ENCODE peak calls at places on chromosomes 7 and 10, in nine cellular contexts. One of them, this sample, is unnamed.

GRCh38 chr10:74586088-74586585 is 240.3 kb upstream of the KAT6B start:
- DNase-seq in HCT116: no peak
- DNase-seq in Peyer's patch: peak; percentile 62
- DNase-seq in kidney: no peak
- DNase-seq in upper lobe of left lung: no peak
- DNase-seq in lower lobe of right lung: no peak
- DNase-seq in PC-9: no peak
- DNase-seq in fibroblast of lung: peak; percentile 20
- DNase-seq in colonic mucosa: no peak
- DNase-seq in this sample: no peak

GRCh38 chr7:77327067-77327931 is 88.8 kb downstream of the GSAP start:
- DNase-seq in PC-9: no peak
- DNase-seq in lower lobe of right lung: peak; percentile 71
- DNase-seq in Peyer's patch: no peak
- DNase-seq in colonic mucosa: no peak
- DNase-seq in HCT116: no peak
- DNase-seq in fibroblast of lung: peak; percentile 51
- DNase-seq in upper lobe of left lung: no peak
- DNase-seq in kidney: peak; percentile 78
- DNase-seq in this sample: peak; percentile 76

GRCh38 chr10:78960316-78960800 is 108.4 kb upstream of the ZMIZ1 start:
- DNase-seq in PC-9: peak; percentile 48
- DNase-seq in fibroblast of lung: peak; percentile 97
- DNase-seq in lower lobe of right lung: peak; percentile 70
- DNase-seq in HCT116: no peak
- DNase-seq in Peyer's patch: peak; percentile 71
- DNase-seq in colonic mucosa: peak; percentile 61
- DNase-seq in kidney: no peak
- DNase-seq in upper lobe of left lung: no peak
- DNase-seq in this sample: peak; percentile 92

GRCh38 chr10:62464308-62464707 is 90.1 kb downstream of the ZNF365 start:
- DNase-seq in HCT116: no peak
- DNase-seq in lower lobe of right lung: no peak
- DNase-seq in upper lobe of left lung: no peak
- DNase-seq in PC-9: no peak
- DNase-seq in fibroblast of lung: peak; percentile 26
- DNase-seq in Peyer's patch: no peak
- DNase-seq in kidney: no peak
- DNase-seq in colonic mucosa: no peak
- DNase-seq in this sample: no peak

GRCh38 chr10:75613685-75614587 is 182.5 kb downstream of the LRMDA start:
- DNase-seq in PC-9: no peak
- DNase-seq in upper lobe of left lung: no peak
- DNase-seq in fibroblast of lung: peak; percentile 52
- DNase-seq in lower lobe of right lung: no peak
- DNase-seq in Peyer's patch: no peak
- DNase-seq in colonic mucosa: no peak
- DNase-seq in HCT116: no peak
- DNase-seq in kidney: no peak
- DNase-seq in this sample: no peak

GRCh38 chr10:30630571-30630970 is 1.0 kb upstream of the LYZL2 start:
- DNase-seq in Peyer's patch: no peak
- DNase-seq in colonic mucosa: no peak
- DNase-seq in PC-9: no peak
- DNase-seq in kidney: no peak
- DNase-seq in lower lobe of right lung: no peak
- DNase-seq in fibroblast of lung: no peak
- DNase-seq in HCT116: no peak
- DNase-seq in upper lobe of left lung: no peak
- DNase-seq in this sample: no peak

GRCh38 chr10:88439932-88440331 is 143.2 kb downstream of the RNLS start:
- DNase-seq in fibroblast of lung: no peak
- DNase-seq in PC-9: no peak
- DNase-seq in kidney: no peak
- DNase-seq in upper lobe of left lung: no peak
- DNase-seq in Peyer's patch: no peak
- DNase-seq in colonic mucosa: no peak
- DNase-seq in HCT116: no peak
- DNase-seq in lower lobe of right lung: no peak
- DNase-seq in this sample: no peak

GRCh38 chr10:72133517-72133916 is 45.2 kb upstream of the SPOCK2 start:
- DNase-seq in upper lobe of left lung: no peak
- DNase-seq in lower lobe of right lung: no peak
- DNase-seq in Peyer's patch: no peak
- DNase-seq in kidney: no peak
- DNase-seq in HCT116: no peak
- DNase-seq in fibroblast of lung: peak; percentile 82
- DNase-seq in colonic mucosa: no peak
- DNase-seq in PC-9: peak; percentile 39
- DNase-seq in this sample: no peak

GRCh38 chr10:110737886-110738634 is 93.9 kb downstream of the RBM20 start:
- DNase-seq in HCT116: no peak
- DNase-seq in lower lobe of right lung: no peak
- DNase-seq in upper lobe of left lung: no peak
- DNase-seq in colonic mucosa: no peak
- DNase-seq in PC-9: no peak
- DNase-seq in Peyer's patch: no peak
- DNase-seq in kidney: no peak
- DNase-seq in fibroblast of lung: peak; percentile 44
- DNase-seq in this sample: no peak

GRCh38 chr7:156437021-156437614 is 203.5 kb upstream of the RNF32 start:
- DNase-seq in PC-9: no peak
- DNase-seq in kidney: no peak
- DNase-seq in colonic mucosa: no peak
- DNase-seq in fibroblast of lung: no peak
- DNase-seq in upper lobe of left lung: no peak
- DNase-seq in HCT116: no peak
- DNase-seq in lower lobe of right lung: no peak
- DNase-seq in Peyer's patch: no peak
- DNase-seq in this sample: no peak

GRCh38 chr7:65307651-65308299 is 65.9 kb upstream of the ZNF92 start:
- DNase-seq in kidney: no peak
- DNase-seq in colonic mucosa: peak; percentile 46
- DNase-seq in HCT116: peak; percentile 34
- DNase-seq in lower lobe of right lung: no peak
- DNase-seq in fibroblast of lung: peak; percentile 51
- DNase-seq in Peyer's patch: peak; percentile 54
- DNase-seq in PC-9: no peak
- DNase-seq in upper lobe of left lung: no peak
- DNase-seq in this sample: no peak

DNA sequence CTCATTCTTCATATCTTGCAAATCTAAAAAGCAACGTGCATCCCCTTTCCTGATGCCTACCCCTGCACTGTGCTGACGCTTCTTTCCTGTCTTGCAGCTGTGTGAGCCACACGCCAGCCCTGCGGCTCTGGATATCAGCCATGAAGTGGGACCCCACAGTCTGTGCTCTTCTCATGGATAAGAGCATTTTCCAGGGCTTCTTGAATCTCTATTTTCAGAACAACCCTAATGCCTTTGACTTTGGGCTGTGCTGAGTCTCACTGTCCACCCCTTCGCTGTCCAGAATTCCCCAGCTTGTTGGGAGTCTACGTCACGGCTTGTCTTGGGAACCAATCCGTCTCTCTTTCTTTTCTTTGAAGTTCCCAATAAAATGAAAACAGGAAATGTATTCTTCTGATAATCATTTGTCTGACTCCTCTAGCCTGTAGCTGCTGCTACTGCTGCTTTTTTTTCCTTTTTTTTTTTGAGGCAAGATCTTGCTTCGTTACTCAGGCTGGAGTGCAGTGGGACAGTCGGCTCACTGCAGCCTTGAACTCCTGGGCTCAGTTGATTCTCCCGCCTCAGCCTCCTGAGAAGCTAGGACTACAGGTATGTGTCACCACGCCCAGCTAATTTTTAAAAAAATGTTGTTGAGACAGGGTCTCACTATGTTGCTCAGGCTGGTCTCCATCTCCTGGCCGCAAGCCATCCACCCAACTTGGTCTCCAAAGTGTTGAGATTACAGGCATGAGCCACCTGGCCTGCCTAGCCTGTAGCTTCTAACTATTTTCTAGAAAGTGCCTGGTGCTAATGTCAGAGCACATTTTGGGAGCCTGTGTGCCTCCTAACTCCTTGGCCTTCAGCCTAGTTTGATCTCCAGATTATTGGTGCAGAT is 30.3 kb downstream of the GSTO2 start:
- DNase-seq in kidney: no peak
- DNase-seq in PC-9: no peak
- DNase-seq in colonic mucosa: no peak
- DNase-seq in lower lobe of right lung: no peak
- DNase-seq in fibroblast of lung: peak; percentile 85
- DNase-seq in Peyer's patch: no peak
- DNase-seq in HCT116: no peak
- DNase-seq in upper lobe of left lung: no peak
- DNase-seq in this sample: no peak
- H3K27ac ChIP-seq in kidney: peak overlapping the region; percentile 90
- H3K27ac ChIP-seq in PC-9: no peak overlapping the region
- H3K27ac ChIP-seq in colonic mucosa: no peak overlapping the region
- H3K27ac ChIP-seq in lower lobe of right lung: peak overlapping the region; percentile 76
- H3K27ac ChIP-seq in fibroblast of lung: peak overlapping the region; percentile 98
- H3K27ac ChIP-seq in Peyer's patch: peak overlapping the region; percentile 39
- H3K27ac ChIP-seq in HCT116: no peak overlapping the region
- H3K27ac ChIP-seq in upper lobe of left lung: peak overlapping the region; percentile 72
- H3K27ac ChIP-seq in this sample: peak overlapping the region; percentile 95

DNA sequence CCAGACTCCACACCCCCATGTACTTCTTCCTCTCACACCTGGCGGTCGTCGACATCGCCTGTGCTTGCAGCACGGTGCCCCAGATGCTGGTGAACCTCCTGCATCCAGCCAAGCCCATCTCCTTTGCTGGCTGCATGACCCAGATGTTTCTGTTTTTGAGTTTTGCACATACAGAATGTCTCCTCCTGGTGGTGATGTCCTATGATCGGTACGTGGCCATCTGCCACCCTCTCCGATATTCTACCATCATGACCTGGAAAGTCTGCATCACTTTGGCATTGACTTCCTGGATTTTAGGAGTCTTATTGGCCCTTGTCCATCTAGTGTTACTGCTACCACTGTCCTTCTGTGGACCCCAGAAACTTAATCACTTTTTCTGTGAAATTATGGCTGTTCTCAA is 4.8 kb downstream of the OR2A25 start:
- DNase-seq in upper lobe of left lung: peak; percentile 40
- DNase-seq in PC-9: no peak
- DNase-seq in lower lobe of right lung: no peak
- DNase-seq in kidney: no peak
- DNase-seq in Peyer's patch: no peak
- DNase-seq in colonic mucosa: no peak
- DNase-seq in fibroblast of lung: no peak
- DNase-seq in HCT116: no peak
- DNase-seq in this sample: no peak
- H3K4me3 ChIP-seq in upper lobe of left lung: no peak overlapping the region
- H3K4me3 ChIP-seq in PC-9: no peak overlapping the region
- H3K4me3 ChIP-seq in lower lobe of right lung: no peak overlapping the region
- H3K4me3 ChIP-seq in kidney: no peak overlapping the region
- H3K4me3 ChIP-seq in Peyer's patch: no peak overlapping the region
- H3K4me3 ChIP-seq in colonic mucosa: no peak overlapping the region
- H3K4me3 ChIP-seq in fibroblast of lung: no peak overlapping the region
- H3K4me3 ChIP-seq in HCT116: no peak overlapping the region
- H3K4me3 ChIP-seq in this sample: no peak overlapping the region

GRCh38 chr7:87779806-87780205 is 96.4 kb downstream of the SLC25A40 start:
- DNase-seq in HCT116: no peak
- DNase-seq in PC-9: no peak
- DNase-seq in Peyer's patch: no peak
- DNase-seq in colonic mucosa: no peak
- DNase-seq in fibroblast of lung: no peak
- DNase-seq in lower lobe of right lung: no peak
- DNase-seq in kidney: no peak
- DNase-seq in upper lobe of left lung: no peak
- DNase-seq in this sample: no peak

GRCh38 chr7:87785368-87785995 is 90.7 kb downstream of the SLC25A40 start:
- DNase-seq in lower lobe of right lung: no peak
- DNase-seq in upper lobe of left lung: no peak
- DNase-seq in fibroblast of lung: no peak
- DNase-seq in PC-9: no peak
- DNase-seq in kidney: no peak
- DNase-seq in colonic mucosa: no peak
- DNase-seq in Peyer's patch: no peak
- DNase-seq in HCT116: no peak
- DNase-seq in this sample: no peak

DNA sequence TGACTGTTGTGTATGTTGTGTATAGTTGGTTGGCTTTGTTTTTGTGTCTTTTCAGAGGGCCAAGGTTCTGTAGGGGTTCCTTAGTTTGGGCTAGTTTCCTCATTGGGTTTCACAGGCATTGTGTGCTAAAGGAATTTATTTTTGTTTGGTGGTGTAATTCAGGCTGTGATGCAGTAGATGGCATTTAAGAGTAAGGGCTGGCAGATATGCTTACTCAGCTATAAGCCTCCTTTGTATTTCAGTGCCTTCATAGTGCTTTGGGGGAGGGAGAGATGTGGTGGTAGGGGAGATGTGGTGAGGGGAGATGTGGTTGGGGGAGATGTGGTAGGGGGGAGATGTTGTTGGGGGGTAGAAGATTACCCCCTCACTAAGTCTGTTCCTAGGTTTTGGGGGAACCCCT is 91.7 kb downstream of the SLC25A40 start:
- DNase-seq in Peyer's patch: no peak
- DNase-seq in fibroblast of lung: no peak
- DNase-seq in upper lobe of left lung: no peak
- DNase-seq in kidney: no peak
- DNase-seq in PC-9: no peak
- DNase-seq in colonic mucosa: no peak
- DNase-seq in lower lobe of right lung: no peak
- DNase-seq in HCT116: no peak
- DNase-seq in this sample: no peak
- TF ChIP-seq CTCF in Peyer's patch: no peak
- TF ChIP-seq CTCF in fibroblast of lung: peak; percentile 5
- TF ChIP-seq CTCF in upper lobe of left lung: no peak
- TF ChIP-seq CTCF in kidney: no peak
- TF ChIP-seq CTCF in PC-9: no peak
- TF ChIP-seq CTCF in colonic mucosa: no peak
- TF ChIP-seq CTCF in lower lobe of right lung: no peak
- TF ChIP-seq CTCF in HCT116: peak; percentile 45
- TF ChIP-seq CTCF in this sample: no peak

GRCh38 chr10:86955501-86956194 is 1.8 kb downstream of the MMRN2 start:
- DNase-seq in fibroblast of lung: no peak
- DNase-seq in HCT116: no peak
- DNase-seq in lower lobe of right lung: peak; percentile 52
- DNase-seq in upper lobe of left lung: no peak
- DNase-seq in kidney: peak; percentile 73
- DNase-seq in PC-9: no peak
- DNase-seq in colonic mucosa: no peak
- DNase-seq in Peyer's patch: no peak
- DNase-seq in this sample: no peak

GRCh38 chr10:86958109-86958830 is at the start of gene SNCG:
- DNase-seq in Peyer's patch: no peak
- DNase-seq in PC-9: no peak
- DNase-seq in colonic mucosa: peak; percentile 19
- DNase-seq in lower lobe of right lung: no peak
- DNase-seq in kidney: peak; percentile 78
- DNase-seq in fibroblast of lung: no peak
- DNase-seq in upper lobe of left lung: peak; percentile 84
- DNase-seq in HCT116: no peak
- DNase-seq in this sample: peak; percentile 43

GRCh38 chr10:86956195-86956840 is 1.1 kb downstream of the MMRN2 start:
- DNase-seq in colonic mucosa: no peak
- DNase-seq in upper lobe of left lung: no peak
- DNase-seq in PC-9: no peak
- DNase-seq in fibroblast of lung: no peak
- DNase-seq in HCT116: no peak
- DNase-seq in Peyer's patch: no peak
- DNase-seq in kidney: peak; percentile 47
- DNase-seq in lower lobe of right lung: peak; percentile 35
- DNase-seq in this sample: peak; percentile 62

GRCh38 chr10:86957471-86958108 is at the start of gene MMRN2:
- DNase-seq in HCT116: no peak
- DNase-seq in Peyer's patch: no peak
- DNase-seq in PC-9: no peak
- DNase-seq in colonic mucosa: no peak
- DNase-seq in kidney: peak; percentile 77
- DNase-seq in lower lobe of right lung: no peak
- DNase-seq in upper lobe of left lung: peak; percentile 58
- DNase-seq in fibroblast of lung: no peak
- DNase-seq in this sample: peak; percentile 77

GRCh38 chr10:86956841-86957448 is 470 bp downstream of the MMRN2 start:
- DNase-seq in colonic mucosa: no peak
- DNase-seq in HCT116: no peak
- DNase-seq in Peyer's patch: no peak
- DNase-seq in upper lobe of left lung: no peak
- DNase-seq in lower lobe of right lung: peak; percentile 16
- DNase-seq in PC-9: no peak
- DNase-seq in kidney: peak; percentile 27
- DNase-seq in fibroblast of lung: no peak
- DNase-seq in this sample: peak; percentile 79
- H3K27ac ChIP-seq in colonic mucosa: no peak overlapping the region
- H3K27ac ChIP-seq in HCT116: peak overlapping the region; percentile 94
- H3K27ac ChIP-seq in Peyer's patch: peak overlapping the region; percentile 36
- H3K27ac ChIP-seq in upper lobe of left lung: peak overlapping the region; percentile 85
- H3K27ac ChIP-seq in lower lobe of right lung: peak overlapping the region; percentile 81
- H3K27ac ChIP-seq in PC-9: no peak overlapping the region
- H3K27ac ChIP-seq in kidney: peak overlapping the region; percentile 54
- H3K27ac ChIP-seq in fibroblast of lung: no peak overlapping the region
- H3K27ac ChIP-seq in this sample: peak overlapping the region; percentile 94

This sample was measured in tibial artery.